ENCODE peak calls at places on chromosomes 7 and 10, in four cellular contexts. G, P, X and Q are unnamed samples.

GRCh38 chr7:37336259-37336658 is 112.4 kb downstream of the ELMO1 start:
- DNase-seq in P (no peak), G (no peak), X (no peak), Q (no peak)

GRCh38 chr7:83162402-83163256 is at the start of gene PCLO:
- DNase-seq in X (peak), P (peak), G (peak), Q (peak)

GRCh38 chr7:27203964-27204594 is 4.2 kb upstream of the HOXA13 start:
- DNase-seq in P (no peak), G (no peak), X (peak), Q (no peak)

GRCh38 chr7:5508698-5509097 is 85.1 kb upstream of the TNRC18 start:
- DNase-seq in P (no peak), X (no peak), G (no peak), Q (no peak)

GRCh38 chr7:13904689-13905088 is 84.8 kb downstream of the ETV1 start:
- DNase-seq in X (no peak), G (no peak), P (no peak), Q (no peak)

GRCh38 chr7:31373337-31374289 is 33.1 kb upstream of the NEUROD6 start:
- DNase-seq in G (peak), X (peak), P (peak), Q (peak)

GRCh38 chr10:132422169-132422691 is 25.2 kb downstream of the PWWP2B start:
- DNase-seq in G (no peak), X (no peak), P (no peak), Q (no peak)

GRCh38 chr10:29646238-29646902 is 11.6 kb upstream of the SVIL start:
- DNase-seq in P (no peak), G (no peak), X (no peak), Q (no peak)

GRCh38 chr10:4399571-4399970 is 426.4 kb upstream of the AKR1E2 start:
- DNase-seq in P (no peak), X (no peak), G (no peak), Q (no peak)

GRCh38 chr10:69202332-69202731 is 17.8 kb upstream of the HKDC1 start:
- DNase-seq in P (no peak), X (no peak), G (no peak), Q (no peak)

GRCh38 chr10:112913661-112914287 is 36.3 kb upstream of the TCF7L2 start:
- DNase-seq in G (no peak), P (no peak), X (no peak), Q (no peak)

GRCh38 chr10:86300931-86301330 is 65.7 kb downstream of the GRID1 start:
- DNase-seq in P (no peak), X (no peak), G (no peak), Q (no peak)

GRCh38 chr7:108079291-108080057 is 50.7 kb downstream of the LAMB4 start:
- DNase-seq in G (no peak), X (no peak), P (no peak), Q (peak)

GRCh38 chr10:110643670-110644597 is at the start of gene RBM20:
- DNase-seq in X (peak), P (no peak), G (no peak), Q (peak)

GRCh38 chr7:17832820-17833219 is 107.5 kb downstream of the SNX13 start:
- DNase-seq in X (no peak), G (no peak), P (no peak), Q (no peak)

GRCh38 chr10:19302117-19302516 is 253.5 kb downstream of the MALRD1 start:
- DNase-seq in X (no peak), G (no peak), P (no peak), Q (no peak)

GRCh38 chr10:59587756-59588140 is 121.9 kb downstream of the SLC16A9 start:
- DNase-seq in P (no peak), X (no peak), G (no peak), Q (no peak)

GRCh38 chr7:93877742-93878141 is 12.8 kb downstream of the TFPI2 start:
- DNase-seq in X (no peak), G (no peak), P (no peak), Q (no peak)

GRCh38 chr10:90675621-90676020 is 182.2 kb downstream of the HTR7 start:
- DNase-seq in P (no peak), X (no peak), G (no peak), Q (no peak)

GRCh38 chr10:95907454-95908253 is at the start of gene CC2D2B:
- DNase-seq in P (peak), G (peak), X (peak), Q (peak)

GRCh38 chr10:76428541-76429330 is 997.3 kb downstream of the LRMDA start:
- DNase-seq in X (no peak), P (no peak), G (no peak), Q (no peak)

GRCh38 chr10:132001238-132001977 is 19.7 kb upstream of the BNIP3 start:
- DNase-seq in X (peak), G (peak), P (peak), Q (peak)

GRCh38 chr10:25552283-25552919 is 377.6 kb downstream of the GPR158 start:
- DNase-seq in G (no peak), X (no peak), P (no peak), Q (no peak)

GRCh38 chr7:51019231-51019844 is 236.6 kb upstream of the GRB10 start:
- DNase-seq in X (peak), P (no peak), G (no peak), Q (no peak)

GRCh38 chr7:30278849-30279505 is 5.4 kb upstream of the ZNRF2 start:
- DNase-seq in G (no peak), X (no peak), P (no peak), Q (no peak)

GRCh38 chr7:21942955-21943354 is 2.7 kb downstream of the CDCA7L start:
- DNase-seq in P (no peak), G (no peak), X (no peak), Q (no peak)

GRCh38 chr10:132296671-132297443 is 10.9 kb downstream of the STK32C start:
- DNase-seq in P (no peak), X (no peak), G (no peak), Q (no peak)

DNA sequence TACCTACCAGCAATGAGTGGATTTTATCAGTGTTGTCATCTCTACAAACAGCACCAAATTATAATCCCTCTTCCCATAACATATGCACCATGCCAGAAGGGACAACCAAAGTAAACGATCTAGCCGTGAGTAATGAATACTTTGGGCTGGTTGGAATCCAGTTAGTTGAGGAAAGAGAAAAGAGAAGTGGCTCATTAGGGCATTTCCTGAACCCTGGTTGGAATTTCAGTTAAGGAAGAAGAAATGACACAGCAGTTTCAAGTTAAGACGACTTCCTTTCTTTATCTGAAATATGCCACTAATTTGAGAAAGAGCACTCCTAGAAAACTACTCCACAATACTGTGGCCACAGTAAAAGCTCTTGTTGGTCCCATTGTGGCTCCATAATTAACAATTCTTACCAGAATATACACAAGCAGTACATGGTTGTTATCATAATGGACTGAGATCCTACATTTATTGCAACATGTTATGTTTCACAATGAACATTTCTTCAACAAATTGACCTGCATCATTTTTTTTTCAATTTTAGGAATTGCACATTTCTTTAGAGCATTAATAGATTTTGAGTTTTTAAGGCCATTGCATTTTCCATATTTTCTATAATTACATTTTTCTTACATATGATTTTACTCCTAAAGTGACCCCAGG is at the start of gene TFEC:
- DNase-seq in G (no peak), P (no peak), X (no peak), Q (no peak)
- TF ChIP-seq PHF8 in G (no peak), P (no peak), X (no peak), Q (no peak)

DNA sequence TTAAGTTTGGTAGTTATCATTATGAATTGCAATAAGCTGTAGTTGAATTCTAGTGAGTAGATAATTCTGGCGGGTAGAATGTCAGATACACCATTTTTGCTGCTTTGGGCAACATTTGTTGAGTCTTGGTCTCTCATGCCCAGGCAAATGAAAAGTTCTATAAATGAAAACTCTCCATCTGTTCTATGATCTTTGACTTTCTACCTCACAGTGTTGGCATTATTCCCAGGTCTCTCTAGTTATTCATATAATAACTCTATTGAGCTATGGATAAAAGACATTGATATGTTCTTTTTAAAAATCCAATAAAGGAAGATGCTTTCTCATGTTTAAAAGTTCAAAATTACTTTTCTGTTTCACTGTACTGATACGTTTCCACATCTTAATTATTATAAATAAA is 415.3 kb upstream of the SEMA3D start:
- DNase-seq in P (no peak), G (no peak), X (no peak), Q (no peak)
- TF ChIP-seq PHF8 in P (no peak), G (no peak), X (no peak), Q (no peak)

DNA sequence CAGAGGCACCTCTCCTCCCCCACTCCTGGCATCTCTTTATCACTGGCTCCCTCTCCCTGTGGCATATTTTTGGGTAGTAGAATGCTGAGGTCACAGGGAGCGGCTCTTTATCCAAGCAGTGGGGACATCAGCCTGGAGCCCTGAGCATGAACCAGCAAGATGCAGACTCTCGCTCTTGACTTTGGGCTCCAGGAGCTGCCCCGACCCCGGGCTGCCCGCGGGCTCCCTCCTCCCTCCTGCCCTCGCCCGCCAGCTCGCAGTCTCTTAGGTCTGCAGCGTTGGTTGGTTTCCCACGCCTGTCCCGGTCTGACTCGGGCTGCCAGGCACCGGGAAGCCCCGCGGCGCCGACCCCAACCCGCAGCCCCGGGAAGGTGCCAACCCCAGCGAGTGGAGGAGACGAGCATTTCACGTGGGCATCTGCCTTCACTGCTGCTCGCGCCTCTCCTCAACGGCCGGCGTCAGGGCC is 1.3 kb downstream of the INSYN2A start:
- DNase-seq in X (peak), G (no peak), P (peak), Q (no peak)
- TF ChIP-seq PHF8 in X (no peak), G (no peak), P (no peak), Q (no peak)

GRCh38 chr7:10122573-10123100 is 851.0 kb upstream of the PHF14 start:
- DNase-seq in G (no peak), P (no peak), X (no peak), Q (peak)
- TF ChIP-seq PHF8 in G (no peak), P (no peak), X (no peak), Q (no peak)

GRCh38 chr7:20299647-20300312 is 30.9 kb upstream of the ITGB8 start:
- DNase-seq in X (no peak), P (no peak), G (no peak), Q (no peak)
- TF ChIP-seq PHF8 in X (no peak), P (no peak), G (no peak), Q (no peak)

DNA sequence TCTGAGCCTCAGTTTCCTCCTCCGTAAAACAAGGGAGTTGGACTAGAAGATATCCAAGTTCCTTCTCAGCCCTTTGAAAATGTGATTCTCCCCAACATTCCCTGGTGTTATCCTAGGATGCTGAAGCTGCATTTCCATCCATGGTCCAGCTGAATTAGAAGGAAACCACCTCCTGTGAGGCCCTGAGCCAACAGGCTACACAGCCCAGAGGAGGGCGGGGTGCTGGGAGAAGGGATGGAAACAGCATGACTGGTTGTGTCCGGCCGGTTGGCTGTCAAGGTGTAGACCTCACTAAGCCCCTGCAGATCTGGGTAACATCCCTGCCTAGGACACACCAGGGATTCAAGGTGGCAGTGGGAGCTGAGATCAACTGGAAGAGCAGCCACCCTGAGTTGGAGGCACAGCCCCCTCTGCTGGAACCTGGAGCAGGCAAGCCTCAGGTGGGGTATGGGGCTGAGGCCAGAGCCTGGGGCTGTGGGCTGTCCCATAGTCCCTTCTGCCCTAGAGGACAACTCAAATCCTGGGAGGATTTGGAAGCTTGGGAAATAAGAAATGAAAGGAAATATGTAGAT is 72.0 kb downstream of the PAX2 start:
- DNase-seq in P (no peak), G (no peak), X (no peak), Q (peak)
- TF ChIP-seq PHF8 in P (no peak), G (no peak), X (no peak), Q (no peak)